ENCODE peak calls at places on chromosomes 2 and 18, in six cellular contexts. One of them, this sample, is unnamed.

GRCh38 chr2:200469708-200470600 is 39.9 kb downstream of the KCTD18 start:
- DNase-seq in H9: no peak
- DNase-seq in H1: no peak
- DNase-seq in mesenchymal stem cell: no peak
- DNase-seq in trophoblast cell: peak
- DNase-seq in neuronal stem cell: peak
- DNase-seq in this sample: no peak

GRCh38 chr2:97868986-97869721 is 126.6 kb downstream of the TMEM131 start:
- DNase-seq in H9: peak
- DNase-seq in mesenchymal stem cell: peak
- DNase-seq in H1: no peak
- DNase-seq in trophoblast cell: peak
- DNase-seq in neuronal stem cell: peak
- DNase-seq in this sample: peak

GRCh38 chr18:38256366-38256765 is 690.8 kb upstream of the CELF4 start:
- DNase-seq in H9: no peak
- DNase-seq in trophoblast cell: peak
- DNase-seq in mesenchymal stem cell: peak
- DNase-seq in neuronal stem cell: no peak
- DNase-seq in H1: no peak
- DNase-seq in this sample: no peak

GRCh38 chr18:73979742-73980141 is 167.9 kb downstream of the FBXO15 start:
- DNase-seq in neuronal stem cell: no peak
- DNase-seq in trophoblast cell: peak
- DNase-seq in mesenchymal stem cell: peak
- DNase-seq in H9: no peak
- DNase-seq in H1: no peak
- DNase-seq in this sample: peak

GRCh38 chr2:233101826-233102225 is 41.7 kb downstream of the INPP5D start:
- DNase-seq in H1: no peak
- DNase-seq in H9: no peak
- DNase-seq in trophoblast cell: no peak
- DNase-seq in mesenchymal stem cell: no peak
- DNase-seq in neuronal stem cell: no peak
- DNase-seq in this sample: no peak

GRCh38 chr18:23578891-23579653 is 7.2 kb downstream of the NPC1 start:
- DNase-seq in mesenchymal stem cell: peak
- DNase-seq in H9: no peak
- DNase-seq in trophoblast cell: peak
- DNase-seq in H1: no peak
- DNase-seq in neuronal stem cell: no peak
- DNase-seq in this sample: peak

GRCh38 chr18:60279394-60279793 is 93.2 kb downstream of the MC4R start:
- DNase-seq in trophoblast cell: no peak
- DNase-seq in neuronal stem cell: no peak
- DNase-seq in H1: no peak
- DNase-seq in H9: no peak
- DNase-seq in mesenchymal stem cell: no peak
- DNase-seq in this sample: no peak

GRCh38 chr2:8510519-8510918 is 171.3 kb upstream of the ID2 start:
- DNase-seq in mesenchymal stem cell: no peak
- DNase-seq in trophoblast cell: no peak
- DNase-seq in H1: no peak
- DNase-seq in H9: no peak
- DNase-seq in neuronal stem cell: no peak
- DNase-seq in this sample: no peak

GRCh38 chr18:54717673-54718435 is 110.4 kb upstream of the RAB27B start:
- DNase-seq in neuronal stem cell: no peak
- DNase-seq in mesenchymal stem cell: peak
- DNase-seq in H1: peak
- DNase-seq in trophoblast cell: no peak
- DNase-seq in H9: peak
- DNase-seq in this sample: no peak

GRCh38 chr2:50952596-50952995 is 79.3 kb downstream of the NRXN1 start:
- DNase-seq in neuronal stem cell: no peak
- DNase-seq in H1: no peak
- DNase-seq in H9: no peak
- DNase-seq in mesenchymal stem cell: no peak
- DNase-seq in trophoblast cell: no peak
- DNase-seq in this sample: peak

GRCh38 chr2:46471705-46472104 is 7.7 kb upstream of the TMEM247 start:
- DNase-seq in H9: no peak
- DNase-seq in neuronal stem cell: no peak
- DNase-seq in mesenchymal stem cell: no peak
- DNase-seq in H1: no peak
- DNase-seq in trophoblast cell: no peak
- DNase-seq in this sample: no peak

GRCh38 chr2:128776461-128776971 is 457.8 kb upstream of the HS6ST1 start:
- DNase-seq in trophoblast cell: no peak
- DNase-seq in neuronal stem cell: no peak
- DNase-seq in H1: no peak
- DNase-seq in mesenchymal stem cell: no peak
- DNase-seq in H9: peak
- DNase-seq in this sample: no peak

GRCh38 chr2:230778350-230779140 is 65.9 kb downstream of the CAB39 start:
- DNase-seq in mesenchymal stem cell: no peak
- DNase-seq in neuronal stem cell: no peak
- DNase-seq in H1: no peak
- DNase-seq in trophoblast cell: no peak
- DNase-seq in H9: no peak
- DNase-seq in this sample: no peak

GRCh38 chr18:10232062-10232461 is 222.4 kb upstream of the APCDD1 start:
- DNase-seq in neuronal stem cell: no peak
- DNase-seq in mesenchymal stem cell: no peak
- DNase-seq in H9: no peak
- DNase-seq in trophoblast cell: no peak
- DNase-seq in H1: no peak
- DNase-seq in this sample: no peak

GRCh38 chr18:28767201-28767600 is 590.3 kb upstream of the CDH2 start:
- DNase-seq in trophoblast cell: no peak
- DNase-seq in neuronal stem cell: no peak
- DNase-seq in H1: no peak
- DNase-seq in mesenchymal stem cell: peak
- DNase-seq in H9: no peak
- DNase-seq in this sample: peak

GRCh38 chr18:24016643-24017042 is 2.1 kb downstream of the TTC39C start:
- DNase-seq in H9: no peak
- DNase-seq in neuronal stem cell: no peak
- DNase-seq in mesenchymal stem cell: no peak
- DNase-seq in trophoblast cell: peak
- DNase-seq in H1: no peak
- DNase-seq in this sample: no peak

GRCh38 chr18:56083097-56083865 is 495.3 kb upstream of the TCF4 start:
- DNase-seq in H9: no peak
- DNase-seq in mesenchymal stem cell: no peak
- DNase-seq in trophoblast cell: no peak
- DNase-seq in H1: no peak
- DNase-seq in neuronal stem cell: no peak
- DNase-seq in this sample: peak

GRCh38 chr2:8116661-8117060 is 565.2 kb upstream of the ID2 start:
- DNase-seq in H9: no peak
- DNase-seq in neuronal stem cell: no peak
- DNase-seq in trophoblast cell: peak
- DNase-seq in H1: no peak
- DNase-seq in mesenchymal stem cell: no peak
- DNase-seq in this sample: no peak

GRCh38 chr2:96899084-96899735 is 29.3 kb upstream of the SEMA4C start:
- DNase-seq in mesenchymal stem cell: no peak
- DNase-seq in trophoblast cell: no peak
- DNase-seq in neuronal stem cell: no peak
- DNase-seq in H1: no peak
- DNase-seq in H9: no peak
- DNase-seq in this sample: peak

GRCh38 chr2:159562248-159562647 is 54.1 kb downstream of the BAZ2B start:
- DNase-seq in neuronal stem cell: no peak
- DNase-seq in mesenchymal stem cell: peak
- DNase-seq in H1: no peak
- DNase-seq in trophoblast cell: no peak
- DNase-seq in H9: no peak
- DNase-seq in this sample: peak

GRCh38 chr2:129396980-129397599 is 582.4 kb upstream of the RAB6C start:
- DNase-seq in mesenchymal stem cell: peak
- DNase-seq in neuronal stem cell: peak
- DNase-seq in H9: peak
- DNase-seq in trophoblast cell: peak
- DNase-seq in H1: no peak
- DNase-seq in this sample: no peak

GRCh38 chr2:47264183-47264582 is 109.1 kb upstream of the STPG4 start:
- DNase-seq in H1: no peak
- DNase-seq in trophoblast cell: no peak
- DNase-seq in H9: peak
- DNase-seq in mesenchymal stem cell: no peak
- DNase-seq in neuronal stem cell: no peak
- DNase-seq in this sample: no peak

GRCh38 chr2:65300772-65301711 is 73.4 kb downstream of the ACTR2 start:
- DNase-seq in trophoblast cell: peak
- DNase-seq in H1: peak
- DNase-seq in H9: no peak
- DNase-seq in neuronal stem cell: no peak
- DNase-seq in mesenchymal stem cell: peak
- DNase-seq in this sample: peak

GRCh38 chr2:158460632-158461297 is 4.0 kb downstream of the PKP4 start:
- DNase-seq in H9: no peak
- DNase-seq in mesenchymal stem cell: peak
- DNase-seq in trophoblast cell: no peak
- DNase-seq in H1: no peak
- DNase-seq in neuronal stem cell: no peak
- DNase-seq in this sample: no peak

GRCh38 chr2:9347411-9347853 is 75.9 kb downstream of the ITGB1BP1 start:
- DNase-seq in mesenchymal stem cell: peak
- DNase-seq in H1: no peak
- DNase-seq in neuronal stem cell: no peak
- DNase-seq in trophoblast cell: peak
- DNase-seq in H9: no peak
- DNase-seq in this sample: no peak

GRCh38 chr2:122105171-122105884 is 349.9 kb downstream of the TSN start:
- DNase-seq in H9: no peak
- DNase-seq in mesenchymal stem cell: no peak
- DNase-seq in H1: no peak
- DNase-seq in neuronal stem cell: peak
- DNase-seq in trophoblast cell: no peak
- DNase-seq in this sample: no peak

GRCh38 chr2:96642564-96643350 is at the start of gene FER1L5:
- DNase-seq in trophoblast cell: no peak
- DNase-seq in mesenchymal stem cell: peak
- DNase-seq in H9: peak
- DNase-seq in H1: peak
- DNase-seq in neuronal stem cell: peak
- DNase-seq in this sample: peak

GRCh38 chr2:203650860-203651613 is 55.4 kb upstream of the CD28 start:
- DNase-seq in neuronal stem cell: no peak
- DNase-seq in mesenchymal stem cell: peak
- DNase-seq in H1: no peak
- DNase-seq in trophoblast cell: peak
- DNase-seq in H9: no peak
- DNase-seq in this sample: peak

GRCh38 chr2:160022162-160022561 is 40.3 kb downstream of the PLA2R1 start:
- DNase-seq in mesenchymal stem cell: no peak
- DNase-seq in neuronal stem cell: no peak
- DNase-seq in H1: no peak
- DNase-seq in trophoblast cell: peak
- DNase-seq in H9: no peak
- DNase-seq in this sample: no peak

GRCh38 chr2:202221873-202222272 is 16.5 kb downstream of the SUMO1 start:
- DNase-seq in neuronal stem cell: no peak
- DNase-seq in H1: no peak
- DNase-seq in mesenchymal stem cell: peak
- DNase-seq in H9: no peak
- DNase-seq in trophoblast cell: no peak
- DNase-seq in this sample: peak

GRCh38 chr18:31598021-31598805 is 6.5 kb downstream of the TTR start:
- DNase-seq in H1: no peak
- DNase-seq in mesenchymal stem cell: no peak
- DNase-seq in neuronal stem cell: no peak
- DNase-seq in trophoblast cell: no peak
- DNase-seq in H9: no peak
- DNase-seq in this sample: no peak
- H4K91ac ChIP-seq in H1: no peak
- H4K91ac ChIP-seq in mesenchymal stem cell: no peak
- H4K91ac ChIP-seq in neuronal stem cell: no peak
- H4K91ac ChIP-seq in trophoblast cell: no peak
- H4K91ac ChIP-seq in H9: no peak
- H4K91ac ChIP-seq in this sample: no peak

GRCh38 chr18:49985246-49985645 is 171.9 kb upstream of the ACAA2 start:
- DNase-seq in neuronal stem cell: no peak
- DNase-seq in H1: no peak
- DNase-seq in mesenchymal stem cell: no peak
- DNase-seq in H9: no peak
- DNase-seq in trophoblast cell: no peak
- DNase-seq in this sample: no peak
- H4K91ac ChIP-seq in neuronal stem cell: no peak
- H4K91ac ChIP-seq in H1: no peak
- H4K91ac ChIP-seq in mesenchymal stem cell: no peak
- H4K91ac ChIP-seq in H9: no peak
- H4K91ac ChIP-seq in trophoblast cell: no peak
- H4K91ac ChIP-seq in this sample: no peak

DNA sequence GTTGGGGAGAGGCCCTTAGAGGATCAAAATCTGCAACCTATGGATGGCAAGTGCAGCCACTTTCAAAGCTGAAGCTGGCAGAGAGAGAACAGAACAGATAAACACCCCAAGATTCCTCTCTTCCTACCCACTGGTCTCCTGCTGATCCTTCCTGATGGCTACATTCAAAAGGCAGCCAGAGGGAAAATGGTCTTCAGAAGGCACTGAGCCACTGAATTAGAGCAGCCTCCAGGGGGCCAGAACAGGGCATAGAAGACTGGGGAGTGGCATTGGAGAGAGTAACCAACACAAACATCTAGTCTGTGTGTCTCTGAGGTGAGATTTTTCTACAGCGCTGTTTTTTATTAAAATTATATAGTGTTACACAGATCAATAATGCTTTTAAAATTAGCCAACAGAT is 432.6 kb downstream of the PARD3B start:
- DNase-seq in neuronal stem cell: no peak
- DNase-seq in mesenchymal stem cell: no peak
- DNase-seq in H9: peak
- DNase-seq in H1: peak
- DNase-seq in trophoblast cell: no peak
- DNase-seq in this sample: no peak
- H4K91ac ChIP-seq in neuronal stem cell: no peak
- H4K91ac ChIP-seq in mesenchymal stem cell: no peak
- H4K91ac ChIP-seq in H9: no peak
- H4K91ac ChIP-seq in H1: no peak
- H4K91ac ChIP-seq in trophoblast cell: no peak
- H4K91ac ChIP-seq in this sample: no peak

DNA sequence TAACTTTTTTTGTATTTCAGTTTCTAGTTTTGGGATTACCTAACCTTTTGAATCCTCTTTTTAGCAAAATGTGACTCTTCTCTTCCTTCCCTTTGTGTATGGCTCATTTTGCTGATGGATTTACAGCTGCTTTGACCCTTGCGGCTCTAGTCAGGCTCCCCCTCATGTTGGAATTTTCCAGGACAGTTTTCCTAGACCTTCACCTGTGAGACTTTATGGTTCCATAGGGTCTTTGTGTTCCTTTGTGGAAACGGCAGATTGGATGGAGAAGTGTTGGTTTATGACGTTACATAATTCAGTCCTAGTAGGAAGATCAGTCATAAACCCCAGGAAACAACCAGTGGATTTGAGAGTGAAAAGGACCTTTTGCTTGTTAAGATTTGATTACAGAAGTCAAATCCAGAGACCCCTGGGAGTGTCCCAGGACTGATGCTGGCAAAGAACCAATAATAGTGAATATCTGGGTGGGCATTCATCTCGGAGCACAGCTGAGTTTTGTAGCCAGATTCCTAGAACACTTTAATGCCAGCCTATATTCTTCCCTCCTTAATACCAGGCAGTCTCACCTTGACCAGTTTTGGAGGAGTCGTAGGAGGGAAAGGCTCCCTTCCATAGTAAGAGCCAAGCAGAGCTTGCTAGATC is 42.7 kb downstream of the SOCS6 start:
- DNase-seq in H9: no peak
- DNase-seq in trophoblast cell: no peak
- DNase-seq in H1: no peak
- DNase-seq in neuronal stem cell: no peak
- DNase-seq in mesenchymal stem cell: no peak
- DNase-seq in this sample: no peak
- H4K91ac ChIP-seq in H9: no peak
- H4K91ac ChIP-seq in trophoblast cell: no peak
- H4K91ac ChIP-seq in H1: no peak
- H4K91ac ChIP-seq in neuronal stem cell: no peak
- H4K91ac ChIP-seq in mesenchymal stem cell: no peak
- H4K91ac ChIP-seq in this sample: no peak

This sample was measured in IMR-90.